ENCODE peak calls at places on chromosomes 11 and 22, in five cellular contexts. G is stimulated activated CD4-positive, alpha-beta T cell treated with anti-CD3 and anti-CD28 coated beads, Interleukin-2, amount 100 ng/mL, for 48 hours; Q is SJSA1; M is heart right ventricle; X is NCI-H1092. D is an unnamed sample.

GRCh38 chr22:47154621-47155081 is 392.2 kb downstream of the TBC1D22A start:
- DNase-seq in X (no peak), Q (peak; percentile 43), M (peak; percentile 69), G (no peak), D (peak; percentile 9)

GRCh38 chr22:20815477-20816050 is 41.7 kb downstream of the SERPIND1 start:
- DNase-seq in G (no peak), M (no peak), X (no peak), Q (no peak), D (no peak)

GRCh38 chr11:62689421-62690183 is at the start of gene LRRN4CL:
- DNase-seq in Q (peak; percentile 65), G (no peak), M (peak; percentile 65), X (no peak), D (peak; percentile 71)

GRCh38 chr22:46233231-46233630 is 16.9 kb downstream of the CDPF1 start:
- DNase-seq in X (no peak), Q (no peak), G (no peak), M (peak; percentile 42), D (peak; percentile 19)

GRCh38 chr11:111045408-111045806 is 200.1 kb upstream of the POU2AF2 start:
- DNase-seq in Q (no peak), M (no peak), G (no peak), X (no peak), D (no peak)

GRCh38 chr22:47715866-47716578 is 953.6 kb downstream of the TBC1D22A start:
- DNase-seq in M (no peak), Q (no peak), X (no peak), G (no peak), D (no peak)

GRCh38 chr22:43832393-43833265 is 20.5 kb upstream of the EFCAB6 start:
- DNase-seq in G (no peak), Q (no peak), X (no peak), M (no peak), D (no peak)

GRCh38 chr11:57406337-57406904 is 16.0 kb upstream of the PRG2 start:
- DNase-seq in X (no peak), Q (no peak), M (peak; percentile 25), G (peak; percentile 23), D (no peak)

GRCh38 chr22:50305658-50306566 is 1.5 kb downstream of the PLXNB2 start:
- DNase-seq in M (peak; percentile 79), G (no peak), X (no peak), Q (peak; percentile 84), D (peak; percentile 88)

GRCh38 chr22:48278620-48279464 is 1516.4 kb downstream of the TBC1D22A start:
- DNase-seq in G (no peak), Q (no peak), X (no peak), M (no peak), D (no peak)

GRCh38 chr22:33023119-33023827 is 34.9 kb downstream of the SYN3 start:
- DNase-seq in M (no peak), X (no peak), G (no peak), Q (no peak), D (no peak)

GRCh38 chr11:116454020-116454645 is 318.7 kb downstream of the BUD13 start:
- DNase-seq in X (peak; percentile 49), Q (peak; percentile 18), G (peak; percentile 7), M (no peak), D (no peak)

GRCh38 chr11:22792497-22792896 is 37.1 kb downstream of the SVIP start:
- DNase-seq in M (no peak), X (no peak), G (no peak), Q (peak; percentile 82), D (peak; percentile 47)

GRCh38 chr11:99911116-99911515 is 776.0 kb upstream of the ARHGAP42 start:
- DNase-seq in Q (no peak), X (no peak), M (no peak), G (no peak), D (no peak)

GRCh38 chr11:40337118-40337517 is 1122.3 kb downstream of the LRRC4C start:
- DNase-seq in X (no peak), Q (no peak), G (no peak), M (no peak), D (no peak)

GRCh38 chr11:121416909-121417567 is 35.1 kb upstream of the SORL1 start:
- DNase-seq in G (peak; percentile 44), X (no peak), M (peak; percentile 69), Q (no peak), D (peak; percentile 90)

GRCh38 chr22:27984001-27984695 is 65.1 kb upstream of the PITPNB start:
- DNase-seq in Q (no peak), M (no peak), G (no peak), X (no peak), D (no peak)

GRCh38 chr11:59426361-59427067 is at the start of gene OR5A2:
- DNase-seq in X (no peak), G (no peak), Q (no peak), M (no peak), D (no peak)

GRCh38 chr22:30763815-30764686 is 69.4 kb downstream of the OSBP2 start:
- DNase-seq in X (peak; percentile 65), G (peak; percentile 44), Q (peak; percentile 33), M (no peak), D (peak; percentile 51)

GRCh38 chr11:75031224-75031753 is 42.6 kb downstream of the NEU3 start:
- DNase-seq in Q (peak; percentile 4), M (no peak), X (no peak), G (no peak), D (peak; percentile 56)

GRCh38 chr11:117610045-117610444 is 187.0 kb downstream of the DSCAML1 start:
- DNase-seq in Q (peak; percentile 73), M (no peak), G (no peak), X (no peak), D (no peak)

GRCh38 chr11:111329306-111330204 is 31.2 kb downstream of the POU2AF3 start:
- DNase-seq in G (no peak), Q (no peak), M (peak; percentile 48), X (no peak), D (no peak)

GRCh38 chr22:47713880-47714452 is 951.5 kb downstream of the TBC1D22A start:
- DNase-seq in X (no peak), Q (no peak), M (no peak), G (no peak), D (no peak)

GRCh38 chr11:2375964-2376551 is 1.1 kb upstream of the CD81 start:
- DNase-seq in X (no peak), Q (no peak), G (no peak), M (no peak), D (no peak)

GRCh38 chr22:45584121-45584570 is 81.5 kb downstream of the FBLN1 start:
- DNase-seq in Q (no peak), X (no peak), M (no peak), G (no peak), D (peak; percentile 23)

GRCh38 chr11:72813740-72814138 is 472 bp upstream of the ATG16L2 start:
- DNase-seq in Q (peak; percentile 93), X (peak; percentile 79), G (peak; percentile 75), M (peak; percentile 86), D (no peak)

GRCh38 chr11:2781413-2782274 is 81.8 kb upstream of the KCNQ1OT1 start:
- DNase-seq in X (no peak), G (no peak), Q (no peak), M (peak; percentile 10), D (no peak)

GRCh38 chr11:34150494-34151151 is 45.2 kb downstream of the NAT10 start:
- DNase-seq in G (no peak), X (no peak), M (no peak), Q (no peak), D (no peak)

GRCh38 chr11:116694017-116694725 is 78.6 kb downstream of the BUD13 start:
- DNase-seq in Q (no peak), G (no peak), M (no peak), X (no peak), D (no peak)

GRCh38 chr22:46894851-46895640 is 132.6 kb downstream of the TBC1D22A start:
- DNase-seq in M (no peak), Q (no peak), G (no peak), X (no peak), D (no peak)

GRCh38 chr11:120660024-120660565 is 148.5 kb downstream of the GRIK4 start:
- DNase-seq in M (no peak), X (no peak), Q (peak; percentile 3), G (peak; percentile 18), D (no peak)

GRCh38 chr11:118052581-118053206 is 24.2 kb upstream of the TMPRSS4 start:
- DNase-seq in Q (no peak), M (no peak), G (no peak), X (no peak), D (no peak)

GRCh38 chr11:34787899-34788298 is 128.3 kb downstream of the APIP start:
- DNase-seq in Q (no peak), M (no peak), G (no peak), X (no peak), D (no peak)

GRCh38 chr11:104163100-104164027 is 583 bp downstream of the PDGFD start:
- DNase-seq in G (no peak), M (peak; percentile 30), X (no peak), Q (no peak), D (no peak)

GRCh38 chr22:42621505-42622002 is 6.9 kb upstream of the POLDIP3 start:
- DNase-seq in Q (peak; percentile 58), G (peak; percentile 50), X (no peak), M (peak; percentile 78), D (no peak)

GRCh38 chr11:115848614-115849013 is 344.4 kb upstream of the CADM1 start:
- DNase-seq in Q (no peak), M (no peak), G (no peak), X (no peak), D (no peak)

GRCh38 chr11:83680351-83680750 is 394.2 kb upstream of the CCDC90B start:
- DNase-seq in Q (no peak), X (no peak), M (no peak), G (no peak), D (no peak)

GRCh38 chr11:94067010-94067409 is 45.9 kb downstream of the HEPHL1 start:
- DNase-seq in G (no peak), X (no peak), Q (no peak), M (no peak), D (peak; percentile 20)

D was measured in skeletal muscle cell.